ENCODE peak calls at places on chromosomes 1 and 21, in nine cellular contexts. A is lung, F is HCT116, H is heart left ventricle, O is hepatocyte, D is upper lobe of right lung, R is left lung, Y is Peyer's patch, J is K562. X is an unnamed sample.

GRCh38 chr1:153232553-153232952 is 15.2 kb downstream of the PRR9 start:
- DNase-seq in A (no peak), F (no peak), H (no peak), O (no peak), D (no peak), R (no peak), Y (no peak), J (no peak), X (no peak)

GRCh38 chr1:105138445-105138821 is 1388.7 kb downstream of the AMY1C start:
- DNase-seq in A (peak; percentile 42), F (no peak), H (peak; percentile 31), O (peak; percentile 10), D (no peak), R (no peak), Y (no peak), J (no peak), X (no peak)

GRCh38 chr1:31798433-31799195 is 17.2 kb downstream of the SPOCD1 start:
- DNase-seq in A (no peak), F (no peak), H (no peak), O (peak; percentile 72), D (peak; percentile 83), R (peak; percentile 63), Y (no peak), J (no peak), X (peak; percentile 82)

GRCh38 chr1:68453060-68453665 is 3.4 kb upstream of the RPE65 start:
- DNase-seq in A (no peak), F (no peak), H (no peak), O (no peak), D (no peak), R (no peak), Y (no peak), J (no peak), X (no peak)

GRCh38 chr21:32270748-32271147 is 8.1 kb downstream of the MIS18A start:
- DNase-seq in A (no peak), F (no peak), H (no peak), O (no peak), D (no peak), R (no peak), Y (no peak), J (no peak), X (no peak)

GRCh38 chr1:24929091-24929875 is 793 bp downstream of the RUNX3 start:
- DNase-seq in A (no peak), F (no peak), H (no peak), O (peak; percentile 30), D (no peak), R (no peak), Y (peak; percentile 56), J (no peak), X (no peak)

GRCh38 chr21:16589499-16589898 is 859.7 kb downstream of the USP25 start:
- DNase-seq in A (no peak), F (no peak), H (no peak), O (no peak), D (no peak), R (no peak), Y (no peak), J (no peak), X (no peak)

GRCh38 chr1:11924334-11925195 is 1.7 kb downstream of the KIAA2013 start:
- DNase-seq in A (no peak), F (no peak), H (no peak), O (no peak), D (no peak), R (no peak), Y (no peak), J (no peak), X (no peak)

GRCh38 chr1:159973350-159973940 is 19.4 kb upstream of the SLAMF9 start:
- DNase-seq in A (no peak), F (no peak), H (no peak), O (no peak), D (no peak), R (no peak), Y (no peak), J (no peak), X (no peak)

GRCh38 chr1:87435484-87435883 is 106.8 kb downstream of the LMO4 start:
- DNase-seq in A (no peak), F (no peak), H (no peak), O (no peak), D (no peak), R (no peak), Y (no peak), J (peak; percentile 70), X (no peak)

GRCh38 chr1:53554592-53555305 is 95.5 kb downstream of the DMRTB1 start:
- DNase-seq in A (no peak), F (no peak), H (no peak), O (no peak), D (peak; percentile 30), R (peak; percentile 26), Y (no peak), J (no peak), X (no peak)

GRCh38 chr1:226429051-226429461 is 21.2 kb upstream of the PARP1 start:
- DNase-seq in A (no peak), F (no peak), H (no peak), O (no peak), D (no peak), R (no peak), Y (no peak), J (no peak), X (no peak)

GRCh38 chr1:61395156-61395555 is 312.8 kb downstream of the NFIA start:
- DNase-seq in A (no peak), F (no peak), H (no peak), O (no peak), D (no peak), R (no peak), Y (no peak), J (no peak), X (no peak)

DNA sequence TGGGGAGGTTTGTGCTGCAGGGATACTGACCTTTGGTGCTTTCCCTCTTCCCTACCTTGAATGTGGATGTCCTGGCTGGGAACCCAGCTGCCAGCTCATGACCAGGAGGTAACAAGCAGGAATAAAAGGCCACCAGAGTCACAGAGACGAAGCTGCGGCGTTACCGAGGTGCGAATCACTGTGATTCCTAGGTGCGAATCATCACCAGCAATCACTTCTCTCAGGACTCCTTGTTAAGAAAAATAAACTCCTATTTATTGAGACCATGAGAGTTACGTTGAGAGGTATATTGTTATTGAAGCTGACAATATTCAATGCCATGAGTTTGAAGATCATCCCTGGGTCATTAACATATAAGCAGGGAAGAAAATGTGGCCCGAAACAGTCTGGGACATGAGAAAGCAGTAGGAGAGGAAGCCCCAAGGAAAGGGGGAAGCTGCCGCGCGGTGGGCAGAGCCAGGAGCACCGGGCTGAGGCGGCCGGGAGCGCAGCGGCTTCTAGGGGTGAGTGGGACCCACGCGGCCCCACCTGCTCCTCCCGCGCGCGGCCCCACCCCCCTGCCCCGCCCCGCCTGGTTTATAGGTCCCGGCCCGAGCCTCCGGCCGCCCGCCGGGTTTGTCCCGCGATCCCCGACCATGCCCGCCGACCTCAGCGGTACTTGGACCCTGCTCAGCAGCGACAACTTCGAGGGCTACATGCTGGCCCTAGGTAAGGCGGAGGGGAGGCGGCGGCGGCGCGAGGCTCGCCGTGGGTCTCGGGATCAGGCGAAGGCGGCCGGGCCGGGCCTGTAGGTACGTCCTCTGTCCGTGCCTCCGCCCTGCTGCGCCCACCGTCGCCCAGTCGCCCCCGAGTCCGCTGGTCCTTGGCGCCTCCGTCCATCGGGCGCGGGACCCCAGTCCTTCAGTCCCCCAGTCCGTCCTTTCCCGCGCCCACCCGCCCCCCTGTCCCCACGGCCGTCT is at the start of gene RBP7:
- DNase-seq in A (no peak), F (no peak), H (peak; percentile 42), O (peak; percentile 26), D (peak; percentile 76), R (peak; percentile 45), Y (no peak), J (no peak), X (no peak)
- TF ChIP-seq CTCF in A (no peak), F (no peak), H (no peak), O (no peak), D (no peak), R (no peak), Y (no peak), J (no peak), X (no peak)

DNA sequence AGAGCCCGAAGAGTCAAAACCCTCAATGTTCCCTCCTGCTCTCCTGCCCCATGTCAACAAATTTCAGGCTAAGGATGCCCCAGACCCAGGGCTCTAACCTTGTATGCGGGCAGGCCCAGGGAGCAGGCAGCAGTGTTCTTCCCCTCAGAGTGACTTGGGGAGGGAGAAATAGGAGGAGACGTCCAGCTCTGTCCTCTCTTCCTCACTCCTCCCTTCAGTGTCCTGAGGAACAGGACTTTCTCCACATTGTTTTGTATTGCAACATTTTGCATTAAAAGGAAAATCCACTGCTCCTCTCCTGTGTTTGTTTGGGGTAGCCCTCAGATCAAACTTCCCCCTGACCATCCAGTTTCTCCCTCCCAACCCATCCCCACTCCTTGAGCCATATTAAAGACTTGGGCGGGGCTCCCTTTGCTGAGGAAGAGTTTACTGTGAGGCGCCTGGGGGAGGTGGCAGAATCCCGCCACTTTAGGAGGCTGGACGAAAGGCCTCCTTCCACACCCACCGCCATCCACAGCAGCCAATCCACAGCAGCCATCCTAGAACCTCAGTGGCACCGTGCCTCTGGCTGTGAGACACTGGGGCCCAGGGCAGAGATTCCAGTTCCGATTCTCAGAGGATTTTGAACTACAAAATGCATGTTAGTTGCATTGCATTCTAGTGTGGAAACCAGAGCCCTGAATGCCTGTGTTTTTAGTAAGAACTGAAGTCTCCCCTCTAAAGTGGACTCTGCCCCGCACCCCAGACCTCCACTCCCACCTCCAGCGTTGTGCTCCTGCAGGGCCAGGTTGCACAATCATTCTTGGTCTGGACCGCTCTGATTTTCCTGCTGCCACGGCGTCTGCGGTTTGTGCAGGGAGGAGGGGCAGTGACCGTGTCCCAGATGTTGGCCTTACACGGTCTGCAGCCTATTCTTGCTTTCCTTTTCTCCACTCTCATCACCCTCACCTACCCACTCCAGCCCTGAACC is 3.0 kb downstream of the OLFML3 start:
- DNase-seq in A (peak; percentile 64), F (no peak), H (peak; percentile 79), O (peak; percentile 76), D (peak; percentile 72), R (peak; percentile 74), Y (no peak), J (no peak), X (peak; percentile 54)
- H3K4me3 ChIP-seq in A (no peak overlapping the region), F (no peak overlapping the region), H (peak overlapping the region; percentile 30), O (peak overlapping the region; percentile 25), D (peak overlapping the region; percentile 28), R (no peak overlapping the region), Y (peak overlapping the region; percentile 7), J (no peak overlapping the region), X (no peak overlapping the region)

GRCh38 chr1:171563675-171564074 is 58.4 kb upstream of the MYOCOS start:
- DNase-seq in A (no peak), F (no peak), H (no peak), O (no peak), D (no peak), R (no peak), Y (no peak), J (no peak), X (no peak)

DNA sequence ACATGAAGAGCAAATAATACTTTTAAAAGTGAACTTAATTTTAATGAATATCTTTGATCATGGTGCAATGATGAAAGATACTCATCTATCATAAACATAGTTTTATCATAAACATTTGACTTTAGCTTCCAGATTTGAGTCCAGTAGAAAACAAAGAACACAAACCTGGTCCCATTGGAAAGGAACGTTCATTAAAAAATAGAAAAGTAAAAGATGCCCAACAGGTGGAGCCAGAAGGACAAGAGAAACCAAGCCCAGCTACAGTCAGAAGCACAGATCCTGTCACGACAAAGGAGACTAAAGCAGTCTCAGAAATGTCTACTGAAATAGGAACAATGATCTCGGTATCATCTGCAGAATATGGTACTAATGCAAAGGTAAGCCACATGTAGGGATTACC is 55.6 kb upstream of the MYOCOS start:
- DNase-seq in A (no peak), F (no peak), H (no peak), O (no peak), D (no peak), R (no peak), Y (no peak), J (no peak), X (no peak)
- H3K36me3 ChIP-seq in A (peaks cover 18% of the 10 kb centered on the region), F (peaks cover 46% of the 10 kb centered on the region), H (peaks cover 100% of the 10 kb centered on the region), O (no peaks in the 10 kb centered on the region), D (peaks cover 98% of the 10 kb centered on the region), R (peaks cover 91% of the 10 kb centered on the region), Y (peaks cover 66% of the 10 kb centered on the region), J (peaks cover 95% of the 10 kb centered on the region), X (no peaks in the 10 kb centered on the region)

GRCh38 chr1:33119532-33120217 is 38.7 kb downstream of the AZIN2 start:
- DNase-seq in A (no peak), F (no peak), H (no peak), O (no peak), D (no peak), R (no peak), Y (no peak), J (no peak), X (no peak)
- TF ChIP-seq CTCF in A (no peak), F (peak; percentile 10), H (no peak), O (no peak), D (no peak), R (no peak), Y (no peak), J (no peak), X (peak; percentile 37)